ENCODE peak calls at places on chromosomes 12 and 14, in four cellular contexts. One of them, this sample, is unnamed.

GRCh38 chr14:96038558-96038919 is 623 bp upstream of the C14orf132 start:
- DNase-seq in Peyer's patch: no peak
- DNase-seq in adrenal gland: no peak
- DNase-seq in aorta: no peak
- DNase-seq in this sample: no peak

GRCh38 chr12:108701779-108702435 is 29.4 kb downstream of the CORO1C start:
- DNase-seq in Peyer's patch: no peak
- DNase-seq in adrenal gland: no peak
- DNase-seq in aorta: no peak
- DNase-seq in this sample: no peak

GRCh38 chr12:75853621-75854020 is 178.0 kb downstream of the PHLDA1 start:
- DNase-seq in Peyer's patch: no peak
- DNase-seq in adrenal gland: peak
- DNase-seq in aorta: no peak
- DNase-seq in this sample: no peak

GRCh38 chr12:114186241-114187002 is 219.5 kb downstream of the TBX5 start:
- DNase-seq in Peyer's patch: no peak
- DNase-seq in adrenal gland: no peak
- DNase-seq in aorta: no peak
- DNase-seq in this sample: no peak

GRCh38 chr12:6827437-6827894 is 741 bp upstream of the P3H3 start:
- DNase-seq in Peyer's patch: peak
- DNase-seq in adrenal gland: peak
- DNase-seq in aorta: peak
- DNase-seq in this sample: no peak

GRCh38 chr12:19031032-19031431 is 98.5 kb upstream of the PLEKHA5 start:
- DNase-seq in Peyer's patch: no peak
- DNase-seq in adrenal gland: no peak
- DNase-seq in aorta: no peak
- DNase-seq in this sample: peak

GRCh38 chr14:53306926-53307325 is 153.8 kb upstream of the DDHD1 start:
- DNase-seq in Peyer's patch: no peak
- DNase-seq in adrenal gland: peak
- DNase-seq in aorta: no peak
- DNase-seq in this sample: no peak

GRCh38 chr12:31590730-31591307 is at the start of gene DENND5B:
- DNase-seq in Peyer's patch: peak
- DNase-seq in adrenal gland: peak
- DNase-seq in aorta: peak
- DNase-seq in this sample: peak

GRCh38 chr14:98792171-98792570 is 479.8 kb downstream of the BCL11B start:
- DNase-seq in Peyer's patch: no peak
- DNase-seq in adrenal gland: no peak
- DNase-seq in aorta: no peak
- DNase-seq in this sample: no peak

GRCh38 chr12:6950944-6951540 is at the start of gene PTPN6:
- DNase-seq in Peyer's patch: peak
- DNase-seq in adrenal gland: peak
- DNase-seq in aorta: peak
- DNase-seq in this sample: no peak

GRCh38 chr14:26410189-26410685 is 187.6 kb downstream of the NOVA1 start:
- DNase-seq in Peyer's patch: no peak
- DNase-seq in adrenal gland: no peak
- DNase-seq in aorta: no peak
- DNase-seq in this sample: no peak

GRCh38 chr12:24948816-24949722 is at the start of gene BCAT1:
- DNase-seq in Peyer's patch: peak
- DNase-seq in adrenal gland: peak
- DNase-seq in aorta: peak
- DNase-seq in this sample: peak

GRCh38 chr14:92207928-92208265 is 86.1 kb downstream of the CPSF2 start:
- DNase-seq in Peyer's patch: no peak
- DNase-seq in adrenal gland: no peak
- DNase-seq in aorta: no peak
- DNase-seq in this sample: no peak

GRCh38 chr14:101721951-101722661 is 39.4 kb upstream of the PPP2R5C start:
- DNase-seq in Peyer's patch: peak
- DNase-seq in adrenal gland: peak
- DNase-seq in aorta: no peak
- DNase-seq in this sample: peak

GRCh38 chr14:77002889-77003288 is 25.6 kb downstream of the IRF2BPL start:
- DNase-seq in Peyer's patch: no peak
- DNase-seq in adrenal gland: no peak
- DNase-seq in aorta: no peak
- DNase-seq in this sample: no peak
- H3K27ac ChIP-seq in Peyer's patch: no peak
- H3K27ac ChIP-seq in adrenal gland: no peak
- H3K27ac ChIP-seq in aorta: no peak
- H3K27ac ChIP-seq in this sample: no peak

DNA sequence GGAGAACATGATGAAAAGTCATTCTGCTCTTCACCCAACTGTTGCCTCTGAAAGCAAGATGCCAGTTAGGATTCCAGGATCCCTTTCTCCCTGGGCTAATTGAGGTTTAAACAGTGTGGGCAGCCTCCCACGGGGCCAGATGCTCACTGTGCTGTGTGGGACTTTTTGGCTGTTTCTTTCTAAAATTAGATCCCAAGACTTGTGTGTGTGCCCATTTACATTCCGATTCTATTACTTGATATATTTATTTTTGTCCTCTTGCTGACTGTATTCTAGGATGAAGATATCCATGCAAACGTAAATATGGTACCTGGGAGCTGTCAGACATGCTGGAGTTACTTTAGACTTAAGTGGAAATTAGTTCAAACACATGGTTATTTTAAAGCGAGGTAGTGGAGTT is 6.2 kb downstream of the IFT43 start:
- DNase-seq in Peyer's patch: no peak
- DNase-seq in adrenal gland: no peak
- DNase-seq in aorta: no peak
- DNase-seq in this sample: no peak
- H3K27ac ChIP-seq in Peyer's patch: peak
- H3K27ac ChIP-seq in adrenal gland: no peak
- H3K27ac ChIP-seq in aorta: peak
- H3K27ac ChIP-seq in this sample: no peak

GRCh38 chr14:55221968-55222367 is 30.6 kb upstream of the DLGAP5 start:
- DNase-seq in Peyer's patch: no peak
- DNase-seq in adrenal gland: no peak
- DNase-seq in aorta: no peak
- DNase-seq in this sample: no peak

GRCh38 chr14:55223364-55223763 is 32.0 kb upstream of the DLGAP5 start:
- DNase-seq in Peyer's patch: no peak
- DNase-seq in adrenal gland: no peak
- DNase-seq in aorta: no peak
- DNase-seq in this sample: no peak

GRCh38 chr14:55220230-55220629 is 28.8 kb upstream of the DLGAP5 start:
- DNase-seq in Peyer's patch: no peak
- DNase-seq in adrenal gland: peak
- DNase-seq in aorta: no peak
- DNase-seq in this sample: no peak

DNA sequence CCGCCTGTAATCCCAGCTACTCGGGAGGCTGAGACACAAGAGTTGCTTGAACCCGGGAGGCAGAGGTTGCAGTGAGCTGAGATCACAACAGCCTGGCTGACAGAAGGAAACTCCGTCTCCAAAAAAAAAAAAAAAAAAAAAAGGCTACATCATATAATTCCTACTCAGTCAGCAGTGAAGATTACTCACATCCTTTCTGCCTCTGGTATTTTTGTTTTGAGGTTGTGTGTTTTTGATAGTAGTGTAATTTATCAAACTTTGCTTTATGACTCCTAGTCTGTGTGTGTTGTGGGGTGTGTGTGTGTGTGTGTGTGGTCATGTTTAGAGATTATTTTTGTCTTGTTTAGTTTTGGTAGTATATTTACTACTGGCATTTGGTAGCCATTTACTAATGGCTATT is 29.8 kb upstream of the DLGAP5 start:
- DNase-seq in Peyer's patch: no peak
- DNase-seq in adrenal gland: no peak
- DNase-seq in aorta: no peak
- DNase-seq in this sample: no peak
- H3K27ac ChIP-seq in Peyer's patch: no peak
- H3K27ac ChIP-seq in adrenal gland: no peak
- H3K27ac ChIP-seq in aorta: no peak
- H3K27ac ChIP-seq in this sample: no peak

DNA sequence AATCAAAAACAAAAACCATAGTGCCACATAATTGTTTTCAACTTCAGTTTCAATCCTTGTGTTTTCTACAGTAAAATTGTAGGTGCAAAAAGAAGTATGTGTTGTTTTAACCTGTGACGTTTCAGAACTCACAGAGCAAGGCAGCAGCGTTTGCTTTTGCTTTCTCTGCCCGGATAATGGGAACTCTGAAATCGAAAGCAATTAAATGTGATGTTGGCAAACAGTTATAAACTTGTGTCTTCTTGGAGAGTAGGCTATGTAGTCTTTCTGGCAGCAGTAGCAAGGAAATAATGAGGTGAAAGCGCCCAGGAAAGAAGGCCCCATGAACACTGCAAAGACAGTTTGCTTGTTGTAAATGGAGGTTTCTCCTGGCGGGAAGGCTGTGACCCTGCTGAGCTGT is 39.1 kb downstream of the FNTB start:
- DNase-seq in Peyer's patch: no peak
- DNase-seq in adrenal gland: no peak
- DNase-seq in aorta: no peak
- DNase-seq in this sample: no peak
- H3K27ac ChIP-seq in Peyer's patch: peak
- H3K27ac ChIP-seq in adrenal gland: no peak
- H3K27ac ChIP-seq in aorta: no peak
- H3K27ac ChIP-seq in this sample: no peak

GRCh38 chr12:26044592-26044991 is 80.2 kb downstream of the BHLHE41 start:
- DNase-seq in Peyer's patch: no peak
- DNase-seq in adrenal gland: no peak
- DNase-seq in aorta: no peak
- DNase-seq in this sample: no peak

GRCh38 chr12:26044007-26044394 is 80.8 kb downstream of the BHLHE41 start:
- DNase-seq in Peyer's patch: no peak
- DNase-seq in adrenal gland: no peak
- DNase-seq in aorta: no peak
- DNase-seq in this sample: no peak

GRCh38 chr12:26042645-26043044 is 82.2 kb downstream of the BHLHE41 start:
- DNase-seq in Peyer's patch: no peak
- DNase-seq in adrenal gland: no peak
- DNase-seq in aorta: no peak
- DNase-seq in this sample: no peak

GRCh38 chr12:26046203-26046602 is 78.6 kb downstream of the BHLHE41 start:
- DNase-seq in Peyer's patch: no peak
- DNase-seq in adrenal gland: no peak
- DNase-seq in aorta: no peak
- DNase-seq in this sample: no peak

GRCh38 chr12:26043139-26044006 is 81.5 kb downstream of the BHLHE41 start:
- DNase-seq in Peyer's patch: no peak
- DNase-seq in adrenal gland: no peak
- DNase-seq in aorta: no peak
- DNase-seq in this sample: no peak
- H3K27ac ChIP-seq in Peyer's patch: no peak
- H3K27ac ChIP-seq in adrenal gland: no peak
- H3K27ac ChIP-seq in aorta: no peak
- H3K27ac ChIP-seq in this sample: peak

This sample was measured in SJSA1.